ENCODE peak calls at places on chromosomes 2 and 18, in five cellular contexts. B is SJCRH30; I is ascending aorta; V is small intestine; S is CD8-positive, alpha-beta T cell. H is an unnamed sample. For H3K36me3 and H3K4me1, the result is how much of the 10 kb centered on the place peaks cover.

GRCh38 chr2:152407204-152407721 is 72.3 kb downstream of the FMNL2 start:
- DNase-seq in I (no peak), B (no peak), S (no peak), V (no peak), H (peak)

GRCh38 chr2:118858485-118859156 is 11.2 kb upstream of the EN1 start:
- DNase-seq in I (no peak), V (no peak), S (no peak), B (no peak), H (no peak)

GRCh38 chr2:164560181-164560792 is 61.0 kb downstream of the GRB14 start:
- DNase-seq in B (peak), V (peak), I (no peak), S (no peak), H (no peak)

GRCh38 chr2:224442092-224442999 is 40.4 kb upstream of the FAM124B start:
- DNase-seq in V (peak), S (no peak), I (no peak), B (no peak), H (peak)

GRCh38 chr2:207928079-207928478 is 97.2 kb downstream of the PLEKHM3 start:
- DNase-seq in V (no peak), I (no peak), S (no peak), B (peak), H (no peak)

GRCh38 chr2:8285081-8285480 is 396.8 kb upstream of the ID2 start:
- DNase-seq in B (peak), I (no peak), S (no peak), V (no peak), H (no peak)

GRCh38 chr2:64636105-64636873 is 17.4 kb downstream of the SERTAD2 start:
- DNase-seq in B (no peak), S (no peak), V (no peak), I (no peak), H (no peak)

GRCh38 chr2:130337735-130338325 is 4.9 kb upstream of the IMP4 start:
- DNase-seq in V (no peak), S (no peak), I (no peak), B (no peak), H (no peak)

GRCh38 chr2:220601674-220602073 is 970.4 kb downstream of the EPHA4 start:
- DNase-seq in V (no peak), B (no peak), I (no peak), S (no peak), H (no peak)

GRCh38 chr18:8615397-8616025 is 6.3 kb downstream of the RAB12 start:
- DNase-seq in B (peak), S (no peak), I (no peak), V (no peak), H (peak)

GRCh38 chr2:151826737-151827157 is 1.5 kb downstream of the ARL5A start:
- DNase-seq in I (no peak), V (no peak), B (peak), S (no peak), H (no peak)

GRCh38 chr18:36624451-36625167 is 204.2 kb downstream of the TPGS2 start:
- DNase-seq in I (no peak), V (no peak), S (no peak), B (no peak), H (no peak)

GRCh38 chr2:74003494-74004211 is 18.9 kb downstream of the TET3 start:
- DNase-seq in S (no peak), V (no peak), I (no peak), B (peak), H (no peak)

GRCh38 chr2:239558661-239559060 is 157.8 kb upstream of the HDAC4 start:
- DNase-seq in I (no peak), V (no peak), S (no peak), B (no peak), H (no peak)

GRCh38 chr2:206361407-206362045 is 81.8 kb upstream of the ADAM23 start:
- DNase-seq in B (no peak), I (no peak), S (no peak), V (no peak), H (no peak)

GRCh38 chr2:224009605-224010330 is 29.3 kb downstream of the SERPINE2 start:
- DNase-seq in S (no peak), V (peak), B (no peak), I (no peak), H (no peak)

GRCh38 chr2:21258082-21258481 is 134.3 kb downstream of the TDRD15 start:
- DNase-seq in B (peak), I (no peak), V (no peak), S (no peak), H (no peak)

GRCh38 chr2:179132076-179132475 is 82.1 kb upstream of the CCDC141 start:
- DNase-seq in I (no peak), V (peak), B (no peak), S (no peak), H (no peak)

GRCh38 chr2:32947484-32948143 is 861 bp downstream of the LTBP1 start:
- DNase-seq in S (no peak), B (peak), V (peak), I (no peak), H (peak)

GRCh38 chr2:9797681-9798556 is 45.4 kb upstream of the TAF1B start:
- DNase-seq in V (peak), I (no peak), B (no peak), S (no peak), H (no peak)

GRCh38 chr18:69935319-69936190 is 12.1 kb downstream of the CD226 start:
- DNase-seq in I (no peak), V (peak), S (peak), B (peak), H (no peak)

GRCh38 chr18:49966090-49966489 is 152.8 kb upstream of the ACAA2 start:
- DNase-seq in I (no peak), S (no peak), V (peak), B (no peak), H (no peak)

GRCh38 chr2:186256540-186256939 is 229.5 kb upstream of the ZC3H15 start:
- DNase-seq in S (no peak), B (peak), V (peak), I (no peak), H (no peak)

GRCh38 chr2:119264781-119265692 is 41.4 kb downstream of the STEAP3 start:
- DNase-seq in B (peak), I (no peak), V (peak), S (no peak), H (peak)

GRCh38 chr18:27206411-27206810 is 21.3 kb upstream of the CHST9 start:
- DNase-seq in V (peak), B (no peak), I (no peak), S (no peak), H (no peak)

GRCh38 chr2:28338046-28338753 is 54.5 kb upstream of the FOSL2 start:
- DNase-seq in S (no peak), I (no peak), B (peak), V (no peak), H (no peak)

GRCh38 chr2:8685697-8686358 is 4.0 kb downstream of the ID2 start:
- DNase-seq in B (peak), S (peak), V (peak), I (no peak), H (peak)

GRCh38 chr18:76844742-76845477 is 22.6 kb downstream of the ZNF236 start:
- DNase-seq in V (no peak), B (no peak), S (no peak), I (no peak), H (no peak)

GRCh38 chr2:230411484-230412368 is 4.3 kb upstream of the SP100 start:
- DNase-seq in V (peak), S (no peak), I (no peak), B (peak), H (peak)

GRCh38 chr2:10067330-10067729 is 12.9 kb downstream of the CYS1 start:
- DNase-seq in V (no peak), B (no peak), S (no peak), I (no peak), H (no peak)

GRCh38 chr2:101230541-101230993 is 22.1 kb upstream of the CNOT11 start:
- DNase-seq in I (no peak), S (no peak), B (no peak), V (no peak), H (no peak)

GRCh38 chr2:188811522-188811921 is 162.7 kb upstream of the COL3A1 start:
- DNase-seq in V (no peak), B (no peak), S (no peak), I (no peak), H (no peak)

GRCh38 chr2:55598056-55598795 is 19.2 kb downstream of the PPP4R3B start:
- DNase-seq in V (no peak), S (no peak), B (no peak), I (no peak), H (no peak)

GRCh38 chr2:96865654-96866053 is 4.2 kb downstream of the SEMA4C start:
- DNase-seq in S (no peak), I (no peak), B (no peak), V (no peak), H (no peak)
- H3K36me3 ChIP-seq in S (under half), I (half or more), B (half or more), V (under half), H (under half)

DNA sequence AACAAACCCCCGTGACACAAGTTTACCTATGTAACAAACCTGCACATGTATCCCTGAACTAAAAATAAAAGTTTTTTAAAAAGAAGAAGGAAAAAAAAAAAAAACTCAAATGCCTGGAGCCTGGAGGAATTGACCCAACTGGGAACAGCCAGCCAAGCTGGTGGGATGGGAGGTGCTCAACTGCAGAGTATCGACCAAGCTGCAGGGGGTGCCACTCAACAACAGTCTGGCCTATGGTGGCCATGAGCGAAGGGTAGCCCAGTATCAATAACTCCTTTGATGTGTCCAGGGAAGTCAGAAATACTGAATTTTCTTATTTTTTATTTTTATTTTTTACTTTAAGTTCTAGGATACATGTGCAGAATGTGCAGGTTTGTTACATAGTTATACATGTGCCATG is 310.3 kb upstream of the DLGAP1 start:
- DNase-seq in B (no peak), V (no peak), I (no peak), S (no peak), H (no peak)
- H3K4me1 ChIP-seq in B (under half), V (under half), I (under half), S (under half), H (under half)

GRCh38 chr2:240964221-240964853 is 34.1 kb upstream of the SNED1 start:
- DNase-seq in I (no peak), V (no peak), B (no peak), S (no peak), H (peak)
- H3K36me3 ChIP-seq in I (under half), V (under half), B (under half), S (under half), H (under half)

GRCh38 chr2:25294573-25295462 is 46.9 kb downstream of the DNMT3A start:
- DNase-seq in S (peak), I (peak), V (peak), B (peak), H (peak)
- H3K4me1 ChIP-seq in S (half or more), I (under half), V (under half), B (under half), H (under half)

GRCh38 chr2:233278921-233279320 is 27.4 kb downstream of the ATG16L1 start:
- DNase-seq in I (no peak), B (no peak), S (no peak), V (no peak), H (no peak)

GRCh38 chr2:233285921-233286320 is 21.7 kb upstream of the SAG start:
- DNase-seq in B (no peak), I (no peak), S (no peak), V (no peak), H (no peak)

GRCh38 chr2:233280114-233280693 is 27.4 kb upstream of the SAG start:
- DNase-seq in I (no peak), V (peak), B (no peak), S (no peak), H (peak)

GRCh38 chr2:233281986-233282603 is 25.5 kb upstream of the SAG start:
- DNase-seq in S (no peak), V (no peak), I (no peak), B (no peak), H (no peak)

DNA sequence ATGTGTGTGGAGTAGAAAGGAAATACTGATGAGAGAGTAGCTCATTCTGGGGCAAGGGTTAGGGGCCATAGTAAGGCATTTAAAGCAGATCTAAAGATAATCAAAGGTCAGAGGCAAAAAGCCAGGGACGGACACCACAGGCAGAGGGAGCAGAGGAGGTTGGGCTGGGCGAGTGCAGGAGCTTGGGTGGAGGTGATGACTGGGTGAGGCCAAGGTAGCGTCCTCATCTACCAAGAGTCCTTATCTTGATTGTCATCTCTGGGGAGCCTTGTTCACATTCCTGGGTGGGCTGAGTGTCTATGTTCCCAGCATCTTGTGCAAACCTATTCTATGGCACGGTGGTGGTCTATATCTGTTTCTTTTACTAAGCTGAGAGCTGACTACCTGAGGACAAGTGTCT is 26.1 kb upstream of the SAG start:
- DNase-seq in I (no peak), S (no peak), V (no peak), B (no peak), H (no peak)
- H3K36me3 ChIP-seq in I (half or more), S (half or more), V (under half), B (half or more), H (half or more)